ENCODE peak calls at places on chromosomes 1 and 21, in six cellular contexts. One of them, this sample, is unnamed.

GRCh38 chr1:93519196-93519825 is 71.4 kb downstream of the FNBP1L start:
- DNase-seq in K562: no peak
- DNase-seq in GM12891: no peak
- DNase-seq in H1: no peak
- DNase-seq in GM12878: no peak
- DNase-seq in HepG2: no peak
- DNase-seq in this sample: no peak

GRCh38 chr1:224169876-224170275 is 13.2 kb upstream of the DEGS1 start:
- DNase-seq in K562: no peak
- DNase-seq in GM12891: no peak
- DNase-seq in H1: no peak
- DNase-seq in GM12878: no peak
- DNase-seq in HepG2: no peak
- DNase-seq in this sample: no peak

GRCh38 chr21:34693192-34693810 is 24.5 kb downstream of the CLIC6 start:
- DNase-seq in K562: peak
- DNase-seq in GM12891: no peak
- DNase-seq in H1: no peak
- DNase-seq in GM12878: no peak
- DNase-seq in HepG2: peak
- DNase-seq in this sample: no peak

GRCh38 chr1:15155760-15156743 is 2.5 kb downstream of the TMEM51 start:
- DNase-seq in K562: no peak
- DNase-seq in GM12891: peak
- DNase-seq in H1: no peak
- DNase-seq in GM12878: peak
- DNase-seq in HepG2: no peak
- DNase-seq in this sample: no peak

GRCh38 chr1:54413295-54413694 is 7.1 kb upstream of the SSBP3 start:
- DNase-seq in K562: no peak
- DNase-seq in GM12891: no peak
- DNase-seq in H1: no peak
- DNase-seq in GM12878: no peak
- DNase-seq in HepG2: peak
- DNase-seq in this sample: no peak

GRCh38 chr1:111903148-111903857 is 86.2 kb downstream of the KCND3 start:
- DNase-seq in K562: no peak
- DNase-seq in GM12891: no peak
- DNase-seq in H1: no peak
- DNase-seq in GM12878: no peak
- DNase-seq in HepG2: no peak
- DNase-seq in this sample: no peak

GRCh38 chr1:234692961-234693360 is 83.0 kb upstream of the IRF2BP2 start:
- DNase-seq in K562: no peak
- DNase-seq in GM12891: no peak
- DNase-seq in H1: no peak
- DNase-seq in GM12878: no peak
- DNase-seq in HepG2: no peak
- DNase-seq in this sample: no peak

GRCh38 chr1:34165422-34165921 is 442 bp upstream of the CSMD2 start:
- DNase-seq in K562: no peak
- DNase-seq in GM12891: no peak
- DNase-seq in H1: no peak
- DNase-seq in GM12878: no peak
- DNase-seq in HepG2: no peak
- DNase-seq in this sample: no peak

GRCh38 chr1:20732071-20732587 is 374 bp downstream of the SH2D5 start:
- DNase-seq in K562: no peak
- DNase-seq in GM12891: peak
- DNase-seq in H1: peak
- DNase-seq in GM12878: no peak
- DNase-seq in HepG2: peak
- DNase-seq in this sample: peak

GRCh38 chr1:19203440-19203839 is 6.6 kb downstream of the UBR4 start:
- DNase-seq in K562: no peak
- DNase-seq in GM12891: no peak
- DNase-seq in H1: no peak
- DNase-seq in GM12878: no peak
- DNase-seq in HepG2: no peak
- DNase-seq in this sample: no peak

GRCh38 chr21:16773206-16773605 is 739.6 kb upstream of the CXADR start:
- DNase-seq in K562: no peak
- DNase-seq in GM12891: no peak
- DNase-seq in H1: no peak
- DNase-seq in GM12878: no peak
- DNase-seq in HepG2: no peak
- DNase-seq in this sample: no peak

GRCh38 chr21:42158846-42159245 is 60.1 kb upstream of the ABCG1 start:
- DNase-seq in K562: no peak
- DNase-seq in GM12891: no peak
- DNase-seq in H1: no peak
- DNase-seq in GM12878: no peak
- DNase-seq in HepG2: no peak
- DNase-seq in this sample: no peak

GRCh38 chr21:30072496-30072895 is 94.1 kb downstream of the CLDN17 start:
- DNase-seq in K562: peak
- DNase-seq in GM12891: no peak
- DNase-seq in H1: peak
- DNase-seq in GM12878: no peak
- DNase-seq in HepG2: no peak
- DNase-seq in this sample: no peak

GRCh38 chr1:172826096-172826741 is 167.3 kb downstream of the FASLG start:
- DNase-seq in K562: peak
- DNase-seq in GM12891: no peak
- DNase-seq in H1: no peak
- DNase-seq in GM12878: no peak
- DNase-seq in HepG2: peak
- DNase-seq in this sample: no peak

GRCh38 chr1:208170252-208170651 is 73.9 kb downstream of the PLXNA2 start:
- DNase-seq in K562: no peak
- DNase-seq in GM12891: no peak
- DNase-seq in H1: no peak
- DNase-seq in GM12878: no peak
- DNase-seq in HepG2: no peak
- DNase-seq in this sample: no peak

GRCh38 chr1:68954841-68955240 is 458.0 kb upstream of the DEPDC1 start:
- DNase-seq in K562: no peak
- DNase-seq in GM12891: no peak
- DNase-seq in H1: no peak
- DNase-seq in GM12878: no peak
- DNase-seq in HepG2: no peak
- DNase-seq in this sample: no peak

GRCh38 chr1:182698977-182699672 is 14.7 kb upstream of the RGS8 start:
- DNase-seq in K562: no peak
- DNase-seq in GM12891: no peak
- DNase-seq in H1: no peak
- DNase-seq in GM12878: no peak
- DNase-seq in HepG2: no peak
- DNase-seq in this sample: no peak

GRCh38 chr1:85048296-85049064 is at the start of gene MCOLN3:
- DNase-seq in K562: peak
- DNase-seq in GM12891: peak
- DNase-seq in H1: no peak
- DNase-seq in GM12878: no peak
- DNase-seq in HepG2: no peak
- DNase-seq in this sample: peak

GRCh38 chr1:10788592-10789006 is 7.8 kb downstream of the CASZ1 start:
- DNase-seq in K562: peak
- DNase-seq in GM12891: no peak
- DNase-seq in H1: no peak
- DNase-seq in GM12878: no peak
- DNase-seq in HepG2: peak
- DNase-seq in this sample: no peak

GRCh38 chr1:165841582-165842362 is 14.4 kb downstream of the UCK2 start:
- DNase-seq in K562: no peak
- DNase-seq in GM12891: no peak
- DNase-seq in H1: no peak
- DNase-seq in GM12878: no peak
- DNase-seq in HepG2: peak
- DNase-seq in this sample: no peak

GRCh38 chr1:246002725-246003441 is 504.2 kb downstream of the SMYD3 start:
- DNase-seq in K562: peak
- DNase-seq in GM12891: peak
- DNase-seq in H1: peak
- DNase-seq in GM12878: peak
- DNase-seq in HepG2: peak
- DNase-seq in this sample: peak
- TF ChIP-seq TAF1 in K562: no peak
- TF ChIP-seq TAF1 in GM12891: no peak
- TF ChIP-seq TAF1 in H1: no peak
- TF ChIP-seq TAF1 in GM12878: no peak
- TF ChIP-seq TAF1 in HepG2: no peak
- TF ChIP-seq TAF1 in this sample: no peak

GRCh38 chr1:167220537-167221125 is at the start of gene POU2F1:
- DNase-seq in K562: peak
- DNase-seq in GM12891: peak
- DNase-seq in H1: peak
- DNase-seq in GM12878: peak
- DNase-seq in HepG2: peak
- DNase-seq in this sample: peak

GRCh38 chr1:167221804-167222610 is 1.3 kb downstream of the POU2F1 start:
- DNase-seq in K562: peak
- DNase-seq in GM12891: peak
- DNase-seq in H1: no peak
- DNase-seq in GM12878: peak
- DNase-seq in HepG2: peak
- DNase-seq in this sample: peak

GRCh38 chr1:167221126-167221803 is 579 bp downstream of the POU2F1 start:
- DNase-seq in K562: no peak
- DNase-seq in GM12891: no peak
- DNase-seq in H1: no peak
- DNase-seq in GM12878: no peak
- DNase-seq in HepG2: no peak
- DNase-seq in this sample: peak

GRCh38 chr1:167219194-167219593 is 1.5 kb upstream of the POU2F1 start:
- DNase-seq in K562: no peak
- DNase-seq in GM12891: no peak
- DNase-seq in H1: no peak
- DNase-seq in GM12878: no peak
- DNase-seq in HepG2: no peak
- DNase-seq in this sample: no peak

DNA sequence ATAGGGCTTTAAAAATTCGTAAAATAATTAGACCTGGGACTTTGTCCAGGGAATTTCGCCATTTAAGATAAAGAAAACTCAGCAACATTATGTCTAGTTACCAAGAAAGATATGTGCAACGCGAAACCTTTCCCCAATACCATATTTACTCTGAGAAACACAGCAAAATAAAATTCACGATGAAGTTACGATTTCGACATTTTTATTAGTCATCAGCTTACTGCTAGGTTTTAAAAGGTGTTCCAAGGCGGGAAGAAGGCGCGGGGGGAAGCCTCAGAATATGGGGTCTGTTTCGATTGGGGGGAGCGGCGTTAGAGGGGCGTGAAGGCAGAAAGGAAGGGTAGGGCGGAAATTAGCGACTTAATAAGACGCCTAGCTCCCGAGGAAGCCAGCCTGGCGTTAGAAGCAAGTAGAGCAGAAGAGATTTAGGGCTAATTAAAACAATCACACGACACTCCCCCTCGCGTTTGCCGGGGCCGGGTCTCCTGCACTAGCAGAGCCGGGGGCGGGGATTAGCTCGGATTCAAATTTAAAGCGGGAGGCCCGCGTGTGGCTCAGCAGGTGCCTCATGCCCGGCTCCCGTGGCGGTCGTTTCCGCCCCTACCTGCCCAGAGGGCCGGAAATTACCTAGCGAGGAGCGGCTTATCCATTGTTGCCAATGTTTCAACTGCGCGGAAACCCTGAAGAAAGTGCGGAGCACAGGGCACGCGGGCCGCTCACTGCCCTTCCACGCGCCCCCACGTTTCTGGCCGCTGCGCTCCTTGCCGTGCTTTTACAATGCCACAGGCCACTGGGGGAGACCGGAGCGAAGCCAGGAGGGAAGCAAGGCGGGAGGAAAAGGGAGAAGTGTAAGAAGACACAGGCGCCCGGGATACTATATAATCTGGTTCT is 795 bp upstream of the POU2F1 start:
- DNase-seq in K562: peak
- DNase-seq in GM12891: peak
- DNase-seq in H1: peak
- DNase-seq in GM12878: peak
- DNase-seq in HepG2: peak
- DNase-seq in this sample: peak
- TF ChIP-seq POLR2A in K562: peak
- TF ChIP-seq POLR2A in GM12891: peak
- TF ChIP-seq POLR2A in H1: peak
- TF ChIP-seq POLR2A in GM12878: peak
- TF ChIP-seq POLR2A in HepG2: peak
- TF ChIP-seq POLR2A in this sample: peak

DNA sequence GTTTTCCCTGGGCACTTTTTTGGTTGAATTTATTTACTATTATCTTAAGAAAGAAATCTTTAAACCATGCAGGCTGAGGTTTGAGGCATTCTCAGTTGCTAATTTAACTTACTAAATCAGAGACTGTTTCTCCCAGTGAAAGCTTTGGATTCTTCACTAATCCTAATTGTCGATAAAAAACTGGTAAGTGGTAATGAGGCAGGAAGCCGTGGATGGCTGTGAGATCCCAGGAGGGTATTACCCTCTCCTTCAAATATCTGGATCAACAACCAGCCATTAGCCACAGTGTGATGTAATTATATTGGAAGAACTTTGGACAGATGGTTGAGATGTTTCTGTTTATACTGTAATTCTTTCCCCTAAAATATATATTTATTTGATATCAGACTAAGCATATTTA is 485.0 kb downstream of the DISC1 start:
- DNase-seq in K562: no peak
- DNase-seq in GM12891: no peak
- DNase-seq in H1: no peak
- DNase-seq in GM12878: no peak
- DNase-seq in HepG2: no peak
- DNase-seq in this sample: no peak
- TF ChIP-seq TAF1 in K562: no peak
- TF ChIP-seq TAF1 in GM12891: no peak
- TF ChIP-seq TAF1 in H1: no peak
- TF ChIP-seq TAF1 in GM12878: no peak
- TF ChIP-seq TAF1 in HepG2: no peak
- TF ChIP-seq TAF1 in this sample: no peak

GRCh38 chr1:110086959-110087358 is 16.5 kb upstream of the ALX3 start:
- DNase-seq in K562: no peak
- DNase-seq in GM12891: no peak
- DNase-seq in H1: no peak
- DNase-seq in GM12878: no peak
- DNase-seq in HepG2: no peak
- DNase-seq in this sample: no peak

GRCh38 chr1:110083453-110084225 is 13.2 kb upstream of the ALX3 start:
- DNase-seq in K562: no peak
- DNase-seq in GM12891: no peak
- DNase-seq in H1: no peak
- DNase-seq in GM12878: no peak
- DNase-seq in HepG2: no peak
- DNase-seq in this sample: no peak

GRCh38 chr1:110085666-110086065 is 15.2 kb upstream of the ALX3 start:
- DNase-seq in K562: no peak
- DNase-seq in GM12891: no peak
- DNase-seq in H1: no peak
- DNase-seq in GM12878: no peak
- DNase-seq in HepG2: no peak
- DNase-seq in this sample: no peak

GRCh38 chr1:110082477-110082876 is 12.0 kb upstream of the ALX3 start:
- DNase-seq in K562: no peak
- DNase-seq in GM12891: no peak
- DNase-seq in H1: no peak
- DNase-seq in GM12878: no peak
- DNase-seq in HepG2: no peak
- DNase-seq in this sample: no peak

GRCh38 chr1:110084226-110085078 is 14.0 kb upstream of the ALX3 start:
- DNase-seq in K562: no peak
- DNase-seq in GM12891: peak
- DNase-seq in H1: no peak
- DNase-seq in GM12878: peak
- DNase-seq in HepG2: no peak
- DNase-seq in this sample: no peak
- TF ChIP-seq POLR2A in K562: no peak
- TF ChIP-seq POLR2A in GM12891: peak
- TF ChIP-seq POLR2A in H1: no peak
- TF ChIP-seq POLR2A in GM12878: peak
- TF ChIP-seq POLR2A in HepG2: no peak
- TF ChIP-seq POLR2A in this sample: peak

This sample was measured in GM12892.